ENCODE peak calls at places on chromosomes 7 and 10, in four cellular contexts. K is progenitor cell of endocrine pancreas, O is D341Med, S is nucleus accumbens. Y is an unnamed sample.

GRCh38 chr7:33979807-33980355 is 74.5 kb downstream of the BMPER start:
- DNase-seq in O (no peak), K (no peak), S (no peak), Y (no peak)

GRCh38 chr10:96789571-96790108 is 42.5 kb upstream of the LCOR start:
- DNase-seq in K (no peak), O (peak; percentile 32), S (no peak), Y (peak; percentile 64)

GRCh38 chr10:124323806-124324205 is 94.9 kb downstream of the OAT start:
- DNase-seq in K (no peak), O (no peak), S (no peak), Y (no peak)

GRCh38 chr7:4236389-4236788 is 445.7 kb upstream of the FOXK1 start:
- DNase-seq in O (no peak), K (no peak), S (no peak), Y (no peak)

GRCh38 chr10:3107426-3107961 is 40.1 kb downstream of the PFKP start:
- DNase-seq in S (peak; percentile 87), K (no peak), O (no peak), Y (no peak)

GRCh38 chr10:101818958-101819633 is 852 bp upstream of the OGA start:
- DNase-seq in K (no peak), S (no peak), O (no peak), Y (no peak)

GRCh38 chr7:128167316-128167691 is 73.8 kb upstream of the LEP start:
- DNase-seq in K (no peak), O (peak; percentile 84), S (peak; percentile 37), Y (peak; percentile 22)

GRCh38 chr10:69377936-69378335 is 38.8 kb downstream of the TACR2 start:
- DNase-seq in S (no peak), K (no peak), O (no peak), Y (no peak)

Y was measured in stimulated activated naive B cell treated with anti-CD40 and anti-IgM and Interleukin-4, amounts not matched to agents 10 μg/mL and 1 μg/mL and 100 μg/mL, for 72 hours.